ENCODE peak calls at places on chromosomes 16 and 17, in six cellular contexts. One of them, this sample, is unnamed.

GRCh38 chr17:70329751-70330150 is 160.4 kb downstream of the KCNJ2 start:
- DNase-seq in HTR-8/SVneo: no peak
- DNase-seq in SW480: no peak
- DNase-seq in NCI-H1417 treated with DMSO at 0.1 percent for 48 hours: no peak
- DNase-seq in left ventricle myocardium inferior: no peak
- DNase-seq in progenitor cell of endocrine pancreas: no peak
- DNase-seq in this sample: no peak

GRCh38 chr17:2059125-2059836 is 4.4 kb downstream of the HIC1 start:
- DNase-seq in left ventricle myocardium inferior: no peak
- DNase-seq in progenitor cell of endocrine pancreas: no peak
- DNase-seq in NCI-H1417 treated with DMSO at 0.1 percent for 48 hours: no peak
- DNase-seq in HTR-8/SVneo: no peak
- DNase-seq in SW480: no peak
- DNase-seq in this sample: no peak

GRCh38 chr17:58710948-58711552 is 18.6 kb downstream of the RAD51C start:
- DNase-seq in HTR-8/SVneo: peak; percentile 61
- DNase-seq in NCI-H1417 treated with DMSO at 0.1 percent for 48 hours: peak; percentile 4
- DNase-seq in SW480: peak; percentile 19
- DNase-seq in left ventricle myocardium inferior: no peak
- DNase-seq in progenitor cell of endocrine pancreas: no peak
- DNase-seq in this sample: peak; percentile 41

GRCh38 chr16:74030000-74030399 is 266.6 kb upstream of the PSMD7 start:
- DNase-seq in HTR-8/SVneo: no peak
- DNase-seq in NCI-H1417 treated with DMSO at 0.1 percent for 48 hours: no peak
- DNase-seq in progenitor cell of endocrine pancreas: no peak
- DNase-seq in SW480: no peak
- DNase-seq in left ventricle myocardium inferior: no peak
- DNase-seq in this sample: no peak

GRCh38 chr16:20883554-20884239 is 16.5 kb downstream of the DCUN1D3 start:
- DNase-seq in NCI-H1417 treated with DMSO at 0.1 percent for 48 hours: no peak
- DNase-seq in progenitor cell of endocrine pancreas: no peak
- DNase-seq in HTR-8/SVneo: no peak
- DNase-seq in SW480: no peak
- DNase-seq in left ventricle myocardium inferior: no peak
- DNase-seq in this sample: no peak

GRCh38 chr17:61543786-61544415 is 47.1 kb downstream of the NACA2 start:
- DNase-seq in progenitor cell of endocrine pancreas: no peak
- DNase-seq in SW480: no peak
- DNase-seq in NCI-H1417 treated with DMSO at 0.1 percent for 48 hours: no peak
- DNase-seq in left ventricle myocardium inferior: no peak
- DNase-seq in HTR-8/SVneo: no peak
- DNase-seq in this sample: no peak

GRCh38 chr17:38864636-38865398 is 5.0 kb upstream of the LASP1 start:
- DNase-seq in SW480: no peak
- DNase-seq in NCI-H1417 treated with DMSO at 0.1 percent for 48 hours: no peak
- DNase-seq in left ventricle myocardium inferior: no peak
- DNase-seq in HTR-8/SVneo: peak; percentile 61
- DNase-seq in progenitor cell of endocrine pancreas: no peak
- DNase-seq in this sample: no peak

GRCh38 chr17:75783069-75783783 is 1.4 kb upstream of the UNK start:
- DNase-seq in SW480: peak; percentile 49
- DNase-seq in left ventricle myocardium inferior: no peak
- DNase-seq in HTR-8/SVneo: no peak
- DNase-seq in progenitor cell of endocrine pancreas: no peak
- DNase-seq in NCI-H1417 treated with DMSO at 0.1 percent for 48 hours: no peak
- DNase-seq in this sample: no peak

GRCh38 chr17:21296097-21297025 is 11.8 kb downstream of the MAP2K3 start:
- DNase-seq in HTR-8/SVneo: no peak
- DNase-seq in SW480: no peak
- DNase-seq in progenitor cell of endocrine pancreas: no peak
- DNase-seq in NCI-H1417 treated with DMSO at 0.1 percent for 48 hours: no peak
- DNase-seq in left ventricle myocardium inferior: peak; percentile 66
- DNase-seq in this sample: no peak

GRCh38 chr16:57601801-57602478 is 26.5 kb upstream of the ADGRG1 start:
- DNase-seq in SW480: peak; percentile 80
- DNase-seq in HTR-8/SVneo: no peak
- DNase-seq in left ventricle myocardium inferior: no peak
- DNase-seq in NCI-H1417 treated with DMSO at 0.1 percent for 48 hours: no peak
- DNase-seq in progenitor cell of endocrine pancreas: no peak
- DNase-seq in this sample: peak; percentile 51

GRCh38 chr16:14186007-14186953 is 115.2 kb downstream of the MRTFB start:
- DNase-seq in HTR-8/SVneo: peak; percentile 34
- DNase-seq in progenitor cell of endocrine pancreas: no peak
- DNase-seq in left ventricle myocardium inferior: peak; percentile 31
- DNase-seq in NCI-H1417 treated with DMSO at 0.1 percent for 48 hours: peak; percentile 90
- DNase-seq in SW480: peak; percentile 4
- DNase-seq in this sample: no peak

GRCh38 chr17:22278302-22279275 is 586.3 kb downstream of the KCNJ18 start:
- DNase-seq in HTR-8/SVneo: no peak
- DNase-seq in SW480: no peak
- DNase-seq in progenitor cell of endocrine pancreas: no peak
- DNase-seq in NCI-H1417 treated with DMSO at 0.1 percent for 48 hours: no peak
- DNase-seq in left ventricle myocardium inferior: no peak
- DNase-seq in this sample: no peak

GRCh38 chr16:30771726-30772125 is 9.6 kb downstream of the RNF40 start:
- DNase-seq in HTR-8/SVneo: no peak
- DNase-seq in progenitor cell of endocrine pancreas: no peak
- DNase-seq in SW480: no peak
- DNase-seq in left ventricle myocardium inferior: peak; percentile 11
- DNase-seq in NCI-H1417 treated with DMSO at 0.1 percent for 48 hours: no peak
- DNase-seq in this sample: no peak

GRCh38 chr16:1494129-1494640 is 1.0 kb downstream of the TELO2 start:
- DNase-seq in NCI-H1417 treated with DMSO at 0.1 percent for 48 hours: no peak
- DNase-seq in SW480: no peak
- DNase-seq in progenitor cell of endocrine pancreas: no peak
- DNase-seq in left ventricle myocardium inferior: peak; percentile 68
- DNase-seq in HTR-8/SVneo: peak; percentile 45
- DNase-seq in this sample: no peak

GRCh38 chr17:32136856-32137255 is 5.4 kb upstream of the RHOT1 start:
- DNase-seq in NCI-H1417 treated with DMSO at 0.1 percent for 48 hours: no peak
- DNase-seq in progenitor cell of endocrine pancreas: no peak
- DNase-seq in HTR-8/SVneo: no peak
- DNase-seq in left ventricle myocardium inferior: no peak
- DNase-seq in SW480: no peak
- DNase-seq in this sample: no peak

GRCh38 chr17:28727727-28728363 is 743 bp upstream of the NEK8 start:
- DNase-seq in NCI-H1417 treated with DMSO at 0.1 percent for 48 hours: peak; percentile 13
- DNase-seq in left ventricle myocardium inferior: no peak
- DNase-seq in HTR-8/SVneo: no peak
- DNase-seq in SW480: peak; percentile 88
- DNase-seq in progenitor cell of endocrine pancreas: no peak
- DNase-seq in this sample: peak; percentile 92

GRCh38 chr16:67846063-67846319 is 742 bp upstream of the NUTF2 start:
- DNase-seq in HTR-8/SVneo: no peak
- DNase-seq in progenitor cell of endocrine pancreas: no peak
- DNase-seq in left ventricle myocardium inferior: no peak
- DNase-seq in SW480: no peak
- DNase-seq in NCI-H1417 treated with DMSO at 0.1 percent for 48 hours: no peak
- DNase-seq in this sample: no peak

GRCh38 chr17:49985310-49985990 is 9.6 kb downstream of the DLX3 start:
- DNase-seq in progenitor cell of endocrine pancreas: no peak
- DNase-seq in HTR-8/SVneo: no peak
- DNase-seq in NCI-H1417 treated with DMSO at 0.1 percent for 48 hours: no peak
- DNase-seq in left ventricle myocardium inferior: no peak
- DNase-seq in SW480: no peak
- DNase-seq in this sample: no peak